ENCODE peak calls at places on chromosomes 16 and 17, in six cellular contexts. H is endodermal cell, S is right atrium auricular region, V is right cardiac atrium, E is upper lobe of right lung, A is fibroblast of lung. M is an unnamed sample.

GRCh38 chr17:47267354-47267828 is 13.8 kb downstream of the ITGB3 start:
- DNase-seq in H (no peak), S (no peak), V (no peak), E (no peak), A (peak; percentile 75), M (peak; percentile 72)

GRCh38 chr17:29384901-29385300 is 5.3 kb upstream of the TAOK1 start:
- DNase-seq in H (no peak), S (no peak), V (no peak), E (no peak), A (no peak), M (no peak)

GRCh38 chr16:27880312-27880711 is 183.2 kb downstream of the GSG1L start:
- DNase-seq in H (no peak), S (no peak), V (no peak), E (no peak), A (no peak), M (no peak)

GRCh38 chr17:2102931-2103398 is 48.1 kb downstream of the HIC1 start:
- DNase-seq in H (no peak), S (no peak), V (no peak), E (no peak), A (peak; percentile 53), M (peak; percentile 59)

GRCh38 chr17:62705781-62706597 is 78.5 kb downstream of the MRC2 start:
- DNase-seq in H (peak; percentile 91), S (no peak), V (no peak), E (peak; percentile 47), A (no peak), M (no peak)

GRCh38 chr17:44123356-44124117 is at the start of gene HDAC5:
- DNase-seq in H (peak; percentile 100), S (peak; percentile 97), V (peak; percentile 99), E (peak; percentile 98), A (peak; percentile 95), M (peak; percentile 96)

GRCh38 chr17:66727634-66728570 is 107.0 kb upstream of the CACNG5 start:
- DNase-seq in H (peak; percentile 96), S (no peak), V (peak; percentile 81), E (peak; percentile 76), A (peak; percentile 50), M (peak; percentile 36)

GRCh38 chr17:44786551-44787081 is 27.8 kb downstream of the ADAM11 start:
- DNase-seq in H (peak; percentile 54), S (no peak), V (peak; percentile 88), E (peak; percentile 65), A (no peak), M (no peak)

GRCh38 chr17:30263552-30264333 is 28.0 kb downstream of the BLMH start:
- DNase-seq in H (no peak), S (no peak), V (no peak), E (no peak), A (no peak), M (peak; percentile 51)

GRCh38 chr17:37841232-37841631 is 83.0 kb upstream of the TBC1D3K start:
- DNase-seq in H (no peak), S (no peak), V (no peak), E (no peak), A (no peak), M (no peak)

GRCh38 chr16:81629032-81629802 is 149.9 kb upstream of the PLCG2 start:
- DNase-seq in H (no peak), S (no peak), V (no peak), E (no peak), A (no peak), M (no peak)

GRCh38 chr16:29756654-29757053 is 10.9 kb upstream of the C16orf54 start:
- DNase-seq in H (no peak), S (no peak), V (peak; percentile 4), E (no peak), A (no peak), M (no peak)

GRCh38 chr17:66240630-66241029 is 11.4 kb upstream of the APOH start:
- DNase-seq in H (no peak), S (no peak), V (no peak), E (no peak), A (peak; percentile 42), M (no peak)

GRCh38 chr16:54370653-54371052 is 84.1 kb upstream of the IRX3 start:
- DNase-seq in H (peak; percentile 85), S (peak; percentile 59), V (peak; percentile 83), E (peak; percentile 68), A (no peak), M (no peak)

GRCh38 chr17:48131216-48131824 is 23.8 kb downstream of the SNX11 start:
- DNase-seq in H (peak; percentile 93), S (no peak), V (no peak), E (no peak), A (peak; percentile 79), M (peak; percentile 48)

GRCh38 chr16:68296291-68296690 is 14.5 kb downstream of the SLC7A6OS start:
- DNase-seq in H (no peak), S (no peak), V (peak; percentile 64), E (no peak), A (no peak), M (no peak)

GRCh38 chr16:65497571-65497970 is 375.7 kb upstream of the CDH11 start:
- DNase-seq in H (no peak), S (no peak), V (no peak), E (no peak), A (no peak), M (no peak)

GRCh38 chr16:89094252-89094901 is 725 bp downstream of the ACSF3 start:
- DNase-seq in H (peak; percentile 68), S (no peak), V (no peak), E (no peak), A (peak; percentile 9), M (no peak)

GRCh38 chr16:88455610-88456355 is 2.7 kb downstream of the ZFPM1 start:
- DNase-seq in H (peak; percentile 82), S (no peak), V (peak; percentile 76), E (peak; percentile 78), A (peak; percentile 33), M (no peak)

GRCh38 chr17:50058296-50058945 is 2.5 kb downstream of the ITGA3 start:
- DNase-seq in H (peak; percentile 44), S (no peak), V (peak; percentile 62), E (no peak), A (peak; percentile 73), M (no peak)

GRCh38 chr17:50060951-50061712 is 5.2 kb downstream of the ITGA3 start:
- DNase-seq in H (peak; percentile 47), S (peak; percentile 67), V (peak; percentile 94), E (peak; percentile 92), A (peak; percentile 89), M (peak; percentile 97)

GRCh38 chr17:50059759-50060273 is 3.9 kb downstream of the ITGA3 start:
- DNase-seq in H (peak; percentile 44), S (no peak), V (peak; percentile 71), E (no peak), A (peak; percentile 56), M (peak; percentile 86)

GRCh38 chr17:50057521-50057991 is 1.6 kb downstream of the ITGA3 start:
- DNase-seq in H (peak; percentile 51), S (no peak), V (peak; percentile 62), E (no peak), A (no peak), M (no peak)

DNA sequence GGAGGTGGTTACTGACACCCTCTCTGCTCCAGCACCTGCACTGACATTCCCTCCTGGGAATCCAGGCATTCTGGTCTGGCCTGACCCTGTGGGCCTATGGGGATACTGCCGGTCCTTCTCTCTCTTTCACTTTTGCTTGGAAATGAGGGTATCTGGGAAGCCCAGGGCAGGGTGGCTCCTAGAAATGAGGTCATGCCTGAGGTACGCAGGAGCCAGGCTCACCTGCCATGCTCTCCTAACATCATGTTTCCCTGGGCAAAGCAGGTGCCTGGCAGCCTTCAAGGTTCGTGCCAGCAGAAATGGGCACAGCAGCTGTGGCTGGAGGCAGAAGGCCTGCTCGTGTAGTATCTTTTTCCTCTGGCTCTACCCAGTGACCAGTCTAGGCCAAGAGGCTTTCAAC is 3.3 kb downstream of the ITGA3 start:
- DNase-seq in H (peak; percentile 70), S (no peak), V (no peak), E (no peak), A (no peak), M (no peak)
- H3K4me3 ChIP-seq in H (no peak overlapping the region), S (no peak overlapping the region), V (no peak overlapping the region), E (peak overlapping the region; percentile 90), A (peak overlapping the region; percentile 9), M (peak overlapping the region; percentile 89)

GRCh38 chr16:86924537-86924936 is 346.2 kb downstream of the FOXL1 start:
- DNase-seq in H (no peak), S (no peak), V (no peak), E (no peak), A (peak; percentile 80), M (peak; percentile 94)

GRCh38 chr16:86926695-86927094 is 348.3 kb downstream of the FOXL1 start:
- DNase-seq in H (no peak), S (no peak), V (no peak), E (no peak), A (no peak), M (no peak)

GRCh38 chr16:86927699-86928098 is 349.4 kb downstream of the FOXL1 start:
- DNase-seq in H (no peak), S (no peak), V (no peak), E (no peak), A (no peak), M (no peak)

GRCh38 chr16:86925067-86925791 is 346.9 kb downstream of the FOXL1 start:
- DNase-seq in H (no peak), S (no peak), V (no peak), E (no peak), A (peak; percentile 87), M (peak; percentile 35)

DNA sequence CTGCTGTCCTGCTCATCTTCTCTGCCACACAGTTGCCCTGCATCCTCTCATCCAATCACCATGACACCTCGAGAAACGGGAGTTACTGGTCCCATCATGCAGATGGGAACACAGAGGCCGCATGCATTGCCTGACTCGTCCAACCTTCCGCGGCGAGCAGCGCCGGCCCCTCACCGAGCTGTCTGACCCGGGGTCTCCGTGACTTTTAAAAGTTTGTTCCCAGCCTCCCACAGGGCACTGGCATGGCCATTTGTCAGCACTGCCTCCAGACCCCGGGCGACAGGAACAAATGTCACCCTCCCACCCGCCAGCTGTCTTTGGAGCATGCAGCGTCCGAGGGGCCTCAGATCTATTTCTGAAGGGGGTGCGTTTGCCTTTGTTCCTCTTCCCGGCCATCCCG is 347.8 kb downstream of the FOXL1 start:
- DNase-seq in H (no peak), S (no peak), V (no peak), E (no peak), A (no peak), M (no peak)
- H3K27me3 ChIP-seq in H (no peaks in the 10 kb centered on the region), S (peaks cover 7% of the 10 kb centered on the region), V (no peaks in the 10 kb centered on the region), E (peaks cover 68% of the 10 kb centered on the region), A (no peaks in the 10 kb centered on the region), M (no peaks in the 10 kb centered on the region)

GRCh38 chr16:2196981-2197511 is 641 bp upstream of the CASKIN1 start:
- DNase-seq in H (no peak), S (no peak), V (no peak), E (no peak), A (no peak), M (no peak)

GRCh38 chr16:2197765-2198164 is 1.4 kb upstream of the CASKIN1 start:
- DNase-seq in H (no peak), S (no peak), V (no peak), E (no peak), A (no peak), M (no peak)

GRCh38 chr16:2194852-2195315 is 1.5 kb downstream of the CASKIN1 start:
- DNase-seq in H (peak; percentile 90), S (no peak), V (no peak), E (no peak), A (peak; percentile 42), M (no peak)

GRCh38 chr16:2195316-2196161 is 866 bp downstream of the CASKIN1 start:
- DNase-seq in H (no peak), S (no peak), V (no peak), E (no peak), A (no peak), M (no peak)

GRCh38 chr16:2196162-2196980 is at the start of gene CASKIN1:
- DNase-seq in H (peak; percentile 71), S (no peak), V (no peak), E (no peak), A (no peak), M (no peak)
- H3K4me3 ChIP-seq in H (peak within 1 kb of the TSS; percentile 66), S (peak within 1 kb of the TSS; percentile 54), V (peak within 1 kb of the TSS; percentile 67), E (peak within 1 kb of the TSS; percentile 23), A (no peak within 1 kb of the TSS), M (peak within 1 kb of the TSS; percentile 14)

GRCh38 chr17:39213852-39214251 is 11.9 kb downstream of the STAC2 start:
- DNase-seq in H (peak; percentile 79), S (no peak), V (no peak), E (peak; percentile 84), A (no peak), M (peak; percentile 75)
- H3K27me3 ChIP-seq in H (peaks cover 50% of the 10 kb centered on the region), S (no peaks in the 10 kb centered on the region), V (no peaks in the 10 kb centered on the region), E (peaks cover 16% of the 10 kb centered on the region), A (peaks cover 20% of the 10 kb centered on the region), M (no peaks in the 10 kb centered on the region)